ENCODE peak calls at places on chromosome 16, in eight cellular contexts. P is GM12878, W is keratinocyte, E is GM23338, B is astrocyte, S is neural progenitor cell, O is IMR-90, M is H9. R is an unnamed sample.

GRCh38 chr16:85372627-85373372 is 240.3 kb upstream of the GSE1 start:
- DNase-seq in P (no peak), W (no peak), E (no peak), B (peak), S (no peak), O (peak), M (no peak), R (no peak)

GRCh38 chr16:86363057-86363490 is 147.3 kb upstream of the FOXF1 start:
- DNase-seq in P (no peak), W (no peak), E (no peak), B (peak), S (no peak), O (peak), M (no peak), R (no peak)

GRCh38 chr16:11602321-11602720 is 15.6 kb upstream of the LITAF start:
- DNase-seq in P (no peak), W (no peak), E (no peak), B (no peak), S (no peak), O (no peak), M (no peak), R (no peak)

GRCh38 chr16:85157813-85158701 is 45.8 kb upstream of the CIBAR2 start:
- DNase-seq in P (peak), W (no peak), E (peak), B (no peak), S (peak), O (no peak), M (peak), R (no peak)

GRCh38 chr16:47672475-47672874 is 211.3 kb downstream of the PHKB start:
- DNase-seq in P (no peak), W (no peak), E (no peak), B (no peak), S (no peak), O (no peak), M (no peak), R (no peak)

GRCh38 chr16:57802635-57803412 is 533 bp upstream of the KIFC3 start:
- DNase-seq in P (no peak), W (no peak), E (peak), B (peak), S (peak), O (peak), M (peak), R (no peak)

GRCh38 chr16:81543571-81543970 is 99.0 kb downstream of the CMIP start:
- DNase-seq in P (no peak), W (no peak), E (no peak), B (peak), S (no peak), O (peak), M (no peak), R (no peak)

GRCh38 chr16:86383488-86384262 is 126.7 kb upstream of the FOXF1 start:
- DNase-seq in P (no peak), W (no peak), E (no peak), B (peak), S (no peak), O (peak), M (no peak), R (no peak)

GRCh38 chr16:1471569-1472194 is 3.1 kb downstream of the CLCN7 start:
- DNase-seq in P (no peak), W (no peak), E (no peak), B (no peak), S (no peak), O (no peak), M (no peak), R (no peak)

GRCh38 chr16:17205279-17206139 is 265.3 kb downstream of the XYLT1 start:
- DNase-seq in P (no peak), W (no peak), E (peak), B (peak), S (peak), O (peak), M (peak), R (no peak)

GRCh38 chr16:17321824-17322223 is 148.9 kb downstream of the XYLT1 start:
- DNase-seq in P (no peak), W (no peak), E (no peak), B (no peak), S (no peak), O (no peak), M (no peak), R (no peak)

GRCh38 chr16:27222499-27223225 is 19.3 kb downstream of the KDM8 start:
- DNase-seq in P (no peak), W (no peak), E (no peak), B (peak), S (peak), O (peak), M (no peak), R (no peak)

GRCh38 chr16:56506941-56507340 is 12.9 kb downstream of the BBS2 start:
- DNase-seq in P (no peak), W (no peak), E (no peak), B (peak), S (no peak), O (peak), M (no peak), R (no peak)

GRCh38 chr16:23848958-23849357 is 13.2 kb downstream of the PRKCB start:
- DNase-seq in P (no peak), W (no peak), E (no peak), B (no peak), S (no peak), O (no peak), M (no peak), R (no peak)

GRCh38 chr16:14202095-14202494 is 131.0 kb downstream of the MRTFB start:
- DNase-seq in P (no peak), W (no peak), E (no peak), B (no peak), S (no peak), O (no peak), M (no peak), R (no peak)

GRCh38 chr16:75620326-75621169 is 2.5 kb downstream of the ADAT1 start:
- DNase-seq in P (no peak), W (no peak), E (no peak), B (no peak), S (no peak), O (no peak), M (no peak), R (no peak)

GRCh38 chr16:89471225-89471624 is 19.1 kb downstream of the ANKRD11 start:
- DNase-seq in P (no peak), W (no peak), E (no peak), B (peak), S (no peak), O (peak), M (no peak), R (no peak)

GRCh38 chr16:75263963-75264445 is 12.6 kb upstream of the BCAR1 start:
- DNase-seq in P (no peak), W (no peak), E (no peak), B (no peak), S (no peak), O (no peak), M (no peak), R (no peak)

GRCh38 chr16:64098451-64098850 is 1023.4 kb downstream of the CDH11 start:
- DNase-seq in P (no peak), W (no peak), E (no peak), B (no peak), S (no peak), O (no peak), M (no peak), R (no peak)

GRCh38 chr16:79599256-79599836 is 1.2 kb downstream of the MAF start:
- DNase-seq in P (no peak), W (no peak), E (peak), B (peak), S (peak), O (no peak), M (peak), R (no peak)

GRCh38 chr16:14286381-14287230 is 215.5 kb downstream of the MRTFB start:
- DNase-seq in P (no peak), W (no peak), E (peak), B (no peak), S (peak), O (no peak), M (peak), R (no peak)

GRCh38 chr16:66420396-66420795 is 6.7 kb upstream of the BEAN1 start:
- DNase-seq in P (no peak), W (no peak), E (no peak), B (no peak), S (no peak), O (peak), M (no peak), R (no peak)

GRCh38 chr16:14011006-14011405 is 60.1 kb upstream of the MRTFB start:
- DNase-seq in P (no peak), W (no peak), E (no peak), B (no peak), S (no peak), O (no peak), M (no peak), R (no peak)

GRCh38 chr16:61042736-61043135 is 993.5 kb downstream of the CDH8 start:
- DNase-seq in P (no peak), W (no peak), E (peak), B (no peak), S (peak), O (no peak), M (peak), R (peak)

GRCh38 chr16:64416232-64417010 is 705.4 kb downstream of the CDH11 start:
- DNase-seq in P (no peak), W (no peak), E (no peak), B (peak), S (no peak), O (peak), M (no peak), R (peak)

GRCh38 chr16:11743308-11744074 is 834 bp upstream of the TXNDC11 start:
- DNase-seq in P (no peak), W (no peak), E (no peak), B (peak), S (no peak), O (peak), M (no peak), R (no peak)

GRCh38 chr16:49833796-49834195 is 22.1 kb downstream of the ZNF423 start:
- DNase-seq in P (no peak), W (no peak), E (no peak), B (no peak), S (no peak), O (no peak), M (no peak), R (no peak)

GRCh38 chr16:7363397-7364053 is 30.9 kb downstream of the RBFOX1 start:
- DNase-seq in P (no peak), W (no peak), E (no peak), B (no peak), S (peak), O (no peak), M (no peak), R (no peak)

GRCh38 chr16:56161658-56162057 is 29.6 kb upstream of the GNAO1 start:
- DNase-seq in P (no peak), W (no peak), E (no peak), B (no peak), S (no peak), O (no peak), M (no peak), R (no peak)

GRCh38 chr16:65658339-65659275 is 536.7 kb upstream of the CDH11 start:
- DNase-seq in P (no peak), W (peak), E (peak), B (peak), S (no peak), O (peak), M (no peak), R (no peak)

GRCh38 chr16:29806096-29806579 is at the start of gene MAZ:
- DNase-seq in P (no peak), W (no peak), E (no peak), B (peak), S (no peak), O (peak), M (no peak), R (peak)

GRCh38 chr16:73002836-73003235 is 45.1 kb downstream of the ZFHX3 start:
- DNase-seq in P (no peak), W (no peak), E (no peak), B (peak), S (no peak), O (peak), M (no peak), R (no peak)

GRCh38 chr16:75621170-75621477 is 2.0 kb downstream of the ADAT1 start:
- DNase-seq in P (no peak), W (no peak), E (peak), B (no peak), S (peak), O (peak), M (no peak), R (peak)

GRCh38 chr16:25586826-25587225 is 104.9 kb upstream of the HS3ST4 start:
- DNase-seq in P (no peak), W (no peak), E (no peak), B (no peak), S (no peak), O (no peak), M (no peak), R (no peak)

GRCh38 chr16:25580071-25580470 is 111.7 kb upstream of the HS3ST4 start:
- DNase-seq in P (no peak), W (no peak), E (no peak), B (no peak), S (no peak), O (no peak), M (peak), R (no peak)

GRCh38 chr16:25587783-25588182 is 104.0 kb upstream of the HS3ST4 start:
- DNase-seq in P (no peak), W (no peak), E (no peak), B (no peak), S (no peak), O (no peak), M (no peak), R (no peak)

DNA sequence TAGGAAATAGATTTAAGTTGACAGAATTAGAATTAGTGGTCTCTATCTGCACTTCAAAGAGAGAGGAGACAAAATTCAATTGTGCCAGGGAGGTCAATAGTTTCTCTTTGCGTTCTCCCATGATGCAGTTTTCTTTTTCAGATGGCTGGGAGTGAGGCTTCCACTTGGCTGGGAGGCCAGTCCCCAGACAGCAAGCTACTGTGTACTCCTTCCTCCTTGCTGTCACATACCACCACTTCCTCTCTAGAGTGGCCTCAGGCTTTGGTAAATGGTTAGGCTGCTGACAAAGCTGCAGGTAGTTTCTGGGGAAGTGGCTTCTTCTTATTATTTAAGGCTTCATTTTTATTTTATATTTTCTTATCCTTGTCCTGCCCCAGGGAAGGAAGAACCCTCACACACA is 106.2 kb upstream of the HS3ST4 start:
- DNase-seq in P (no peak), W (no peak), E (no peak), B (no peak), S (no peak), O (no peak), M (no peak), R (peak)
- H3K27ac ChIP-seq in P (no peak), W (no peak), E (no peak), B (no peak), S (no peak), O (no peak), M (no peak), R (no peak)

GRCh38 chr16:69564845-69565610 is 738 bp upstream of the NFAT5 start:
- DNase-seq in P (no peak), W (no peak), E (peak), B (no peak), S (no peak), O (no peak), M (no peak), R (peak)

GRCh38 chr16:69563605-69564580 is 1.9 kb upstream of the NFAT5 start:
- DNase-seq in P (peak), W (no peak), E (peak), B (peak), S (peak), O (peak), M (no peak), R (peak)

GRCh38 chr16:69566437-69567030 is 768 bp downstream of the NFAT5 start:
- DNase-seq in P (no peak), W (no peak), E (peak), B (peak), S (peak), O (peak), M (peak), R (peak)

GRCh38 chr16:69567031-69567680 is 1.4 kb downstream of the NFAT5 start:
- DNase-seq in P (no peak), W (no peak), E (no peak), B (peak), S (no peak), O (peak), M (peak), R (peak)

GRCh38 chr16:69565611-69566436 is at the start of gene NFAT5:
- DNase-seq in P (no peak), W (peak), E (peak), B (peak), S (peak), O (peak), M (peak), R (peak)
- TF ChIP-seq CTCF in P (no peak), W (no peak), E (no peak), B (no peak), S (peak), O (no peak), M (peak), R (no peak)

GRCh38 chr16:68848786-68849185 is 5.5 kb downstream of the TANGO6 start:
- DNase-seq in P (no peak), W (no peak), E (no peak), B (no peak), S (no peak), O (no peak), M (no peak), R (no peak)
- H3K4me2 ChIP-seq in P (no peak), W (no peak), E (no peak), B (no peak), S (no peak), O (no peak), M (no peak), R (no peak)

GRCh38 chr16:84082110-84082509 is 34.6 kb downstream of the MBTPS1 start:
- DNase-seq in P (no peak), W (no peak), E (peak), B (no peak), S (no peak), O (no peak), M (peak), R (no peak)
- H3K27ac ChIP-seq in P (no peak), W (no peak), E (no peak), B (no peak), S (no peak), O (no peak), M (no peak), R (no peak)

R was measured in MM.1S.